ENCODE peak calls at places on chromosomes 16 and 17, in five cellular contexts. P is fibroblast of pulmonary artery, S is AG09319, Y is GM13977, L is A673. F is an unnamed sample.

GRCh38 chr16:10539793-10540192 is 40.6 kb downstream of the EMP2 start:
- DNase-seq in P (no peak), S (no peak), Y (no peak), L (no peak), F (no peak)

GRCh38 chr16:59702531-59702930 is 968.4 kb upstream of the GOT2 start:
- DNase-seq in P (no peak), S (no peak), Y (no peak), L (no peak), F (no peak)

GRCh38 chr16:27374794-27375499 is 27.0 kb upstream of the IL21R start:
- DNase-seq in P (peak), S (no peak), Y (peak), L (peak), F (peak)

GRCh38 chr16:85520853-85521736 is 92.0 kb upstream of the GSE1 start:
- DNase-seq in P (no peak), S (no peak), Y (no peak), L (no peak), F (peak)

GRCh38 chr16:24626251-24626650 is 86.9 kb downstream of the RBBP6 start:
- DNase-seq in P (peak), S (no peak), Y (no peak), L (no peak), F (no peak)

GRCh38 chr16:10618710-10619209 is 38.4 kb upstream of the EMP2 start:
- DNase-seq in P (no peak), S (no peak), Y (no peak), L (no peak), F (no peak)

GRCh38 chr17:63250830-63251229 is 195.3 kb downstream of the CYB561 start:
- DNase-seq in P (peak), S (no peak), Y (no peak), L (no peak), F (no peak)

GRCh38 chr17:66975614-66976378 is 11.3 kb downstream of the CACNG4 start:
- DNase-seq in P (no peak), S (no peak), Y (peak), L (peak), F (peak)

GRCh38 chr17:67478266-67479118 is 101.4 kb downstream of the PITPNC1 start:
- DNase-seq in P (no peak), S (no peak), Y (no peak), L (no peak), F (no peak)

GRCh38 chr17:954431-955164 is 25.0 kb downstream of the NXN start:
- DNase-seq in P (peak), S (no peak), Y (no peak), L (no peak), F (no peak)

GRCh38 chr17:44539664-44540063 is 17.6 kb upstream of the FZD2 start:
- DNase-seq in P (no peak), S (no peak), Y (no peak), L (no peak), F (no peak)

GRCh38 chr17:15269087-15269486 is 4.0 kb upstream of the PMP22 start:
- DNase-seq in P (no peak), S (no peak), Y (no peak), L (no peak), F (no peak)

GRCh38 chr17:2854662-2855061 is 58.4 kb downstream of the RAP1GAP2 start:
- DNase-seq in P (no peak), S (no peak), Y (no peak), L (no peak), F (peak)

GRCh38 chr17:67518881-67519280 is 141.8 kb downstream of the PITPNC1 start:
- DNase-seq in P (no peak), S (peak), Y (no peak), L (no peak), F (no peak)

GRCh38 chr17:51846561-51846960 is 312.0 kb downstream of the CA10 start:
- DNase-seq in P (no peak), S (no peak), Y (no peak), L (no peak), F (no peak)

GRCh38 chr16:57516773-57517172 is 19.6 kb downstream of the CCDC102A start:
- DNase-seq in P (no peak), S (no peak), Y (no peak), L (no peak), F (no peak)

GRCh38 chr17:41773190-41773588 is 13.3 kb downstream of the JUP start:
- DNase-seq in P (peak), S (no peak), Y (no peak), L (peak), F (peak)

GRCh38 chr17:15490634-15491261 is 23.3 kb upstream of the CDRT4 start:
- DNase-seq in P (peak), S (no peak), Y (no peak), L (peak), F (no peak)

GRCh38 chr16:50644730-50645129 is 36.4 kb downstream of the SNX20 start:
- DNase-seq in P (peak), S (peak), Y (peak), L (no peak), F (peak)

GRCh38 chr16:71923941-71924690 is 28.8 kb downstream of the IST1 start:
- DNase-seq in P (peak), S (no peak), Y (no peak), L (no peak), F (no peak)

GRCh38 chr17:44376124-44376523 is 12.5 kb upstream of the FAM171A2 start:
- DNase-seq in P (peak), S (no peak), Y (peak), L (peak), F (no peak)

GRCh38 chr17:8698142-8699050 is 46.2 kb downstream of the CCDC42 start:
- DNase-seq in P (peak), S (no peak), Y (no peak), L (peak), F (no peak)

GRCh38 chr17:64448665-64449512 is at the start of gene MILR1:
- DNase-seq in P (peak), S (peak), Y (peak), L (no peak), F (no peak)

GRCh38 chr16:12061336-12062055 is 85.0 kb downstream of the SNX29 start:
- DNase-seq in P (no peak), S (no peak), Y (no peak), L (no peak), F (no peak)

GRCh38 chr17:19996502-19996901 is 12.7 kb upstream of the SPECC1 start:
- DNase-seq in P (peak), S (no peak), Y (no peak), L (no peak), F (no peak)

GRCh38 chr16:70588565-70588964 is 57.8 kb upstream of the IL34 start:
- DNase-seq in P (peak), S (peak), Y (no peak), L (no peak), F (no peak)

GRCh38 chr16:7021653-7022275 is 310.9 kb upstream of the RBFOX1 start:
- DNase-seq in P (no peak), S (no peak), Y (no peak), L (no peak), F (no peak)

GRCh38 chr17:28112199-28112995 is 69.9 kb downstream of the NLK start:
- DNase-seq in P (peak), S (no peak), Y (no peak), L (peak), F (no peak)

GRCh38 chr17:81289627-81290026 is 5.5 kb downstream of the SLC38A10 start:
- DNase-seq in P (no peak), S (no peak), Y (no peak), L (no peak), F (no peak)
- TF ChIP-seq CTCF in P (no peak), S (no peak), Y (no peak), L (no peak), F (no peak)

GRCh38 chr17:43365356-43365755 is 33.4 kb upstream of the ARL4D start:
- DNase-seq in P (no peak), S (no peak), Y (no peak), L (no peak), F (no peak)
- TF ChIP-seq CTCF in P (peak), S (no peak), Y (no peak), L (no peak), F (no peak)

GRCh38 chr16:69564845-69565610 is 738 bp upstream of the NFAT5 start:
- DNase-seq in P (peak), S (no peak), Y (no peak), L (no peak), F (no peak)

GRCh38 chr16:69562818-69563217 is 2.9 kb upstream of the NFAT5 start:
- DNase-seq in P (no peak), S (no peak), Y (no peak), L (no peak), F (no peak)

GRCh38 chr16:69565611-69566436 is at the start of gene NFAT5:
- DNase-seq in P (peak), S (peak), Y (peak), L (peak), F (peak)

GRCh38 chr16:69561901-69562300 is 3.9 kb upstream of the NFAT5 start:
- DNase-seq in P (no peak), S (no peak), Y (no peak), L (no peak), F (no peak)

GRCh38 chr16:69563605-69564580 is 1.9 kb upstream of the NFAT5 start:
- DNase-seq in P (peak), S (no peak), Y (peak), L (peak), F (no peak)
- TF ChIP-seq CTCF in P (no peak), S (no peak), Y (no peak), L (no peak), F (no peak)

DNA sequence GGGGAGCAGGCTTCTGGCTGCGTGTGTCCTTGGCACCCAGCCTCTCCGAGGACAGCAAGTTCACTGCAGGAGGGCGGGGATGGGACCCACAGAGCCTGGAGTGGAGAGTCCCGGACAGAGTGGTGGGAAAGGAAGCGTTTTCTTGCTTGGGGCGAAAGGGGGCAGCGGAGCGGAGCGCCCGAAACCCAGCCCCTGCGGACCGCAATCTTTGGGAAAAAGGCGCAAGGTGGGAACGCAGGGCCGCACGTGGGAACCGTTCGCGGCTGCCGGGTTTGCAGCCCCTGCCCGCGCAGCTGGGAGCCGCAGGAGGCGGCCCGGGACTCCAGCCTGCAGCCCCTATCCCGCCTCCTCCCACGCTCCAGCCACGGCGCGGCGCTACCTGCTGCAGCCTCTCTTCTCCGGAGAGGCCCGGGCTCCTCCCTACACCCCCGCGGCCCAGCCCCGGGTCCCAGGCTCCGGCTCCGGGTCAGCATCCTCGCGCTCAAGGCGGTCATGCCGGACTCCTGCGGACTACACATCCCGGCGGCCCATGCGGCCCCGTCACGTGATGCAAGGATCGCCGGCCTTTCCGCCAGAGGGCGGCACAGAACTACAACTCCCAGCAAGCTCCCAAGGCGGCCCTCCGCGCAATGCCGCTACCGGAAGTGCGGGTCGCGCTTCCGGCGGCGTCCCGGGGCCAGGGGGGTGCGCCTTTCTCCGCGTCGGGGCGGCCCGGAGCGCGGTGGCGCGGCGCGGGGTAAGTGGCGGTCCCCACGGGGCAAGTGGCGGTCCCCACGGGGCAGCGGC is at the start of the genes NTHL1 and TSC2:
- DNase-seq in P (peak), S (peak), Y (peak), L (peak), F (peak)
- TF ChIP-seq CTCF in P (peak), S (peak), Y (peak), L (no peak), F (peak)

DNA sequence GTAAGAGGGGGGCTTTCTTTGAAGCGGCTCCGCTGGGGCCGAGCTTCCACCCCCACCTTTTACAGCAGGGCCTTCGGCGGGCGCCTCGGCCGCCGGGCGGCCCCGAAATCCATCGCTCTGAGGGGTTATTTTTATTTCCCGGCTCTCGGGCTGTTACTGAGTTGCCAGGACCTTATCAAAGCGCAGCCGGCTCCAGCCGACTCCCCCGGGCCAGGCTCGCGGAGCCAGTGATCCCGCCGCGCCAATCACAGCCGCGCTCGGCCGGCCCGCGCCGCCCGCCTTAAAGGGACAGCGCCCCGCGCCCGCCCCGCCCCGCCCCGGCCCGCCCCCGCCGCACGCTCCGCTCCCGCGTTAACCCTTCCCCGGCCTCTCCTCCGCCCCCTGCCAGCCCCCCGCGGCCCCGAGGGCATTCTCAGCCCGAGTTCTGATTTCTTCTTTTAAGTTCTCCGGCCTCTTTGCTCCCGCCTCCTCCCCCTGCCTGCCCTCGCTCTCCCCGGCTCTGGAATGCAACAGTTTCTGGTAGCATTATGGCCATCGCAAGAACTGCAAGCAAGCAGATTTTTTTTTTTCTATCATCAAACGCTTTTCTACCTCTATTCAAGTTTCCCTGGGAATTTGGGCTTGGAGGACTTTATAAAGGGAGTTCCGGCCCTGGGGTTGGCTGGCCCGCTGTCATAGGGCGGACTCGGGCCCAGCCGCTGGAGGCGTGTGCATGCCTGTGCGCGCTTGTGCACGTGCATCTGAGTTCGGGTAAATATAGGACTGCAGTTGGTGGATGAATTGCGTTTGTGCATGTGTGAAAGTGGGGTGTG is at the start of gene AXIN2:
- DNase-seq in P (peak), S (peak), Y (peak), L (peak), F (peak)
- TF ChIP-seq CTCF in P (no peak), S (no peak), Y (no peak), L (peak), F (no peak)

F was measured in stomach.